ENCODE peak calls at places on chromosome 1, in seven cellular contexts. V is heart left ventricle, D is osteoblast, A is cardiac muscle cell, B is GM23338, P is mucosa of descending colon, H is right atrium auricular region. Q is an unnamed sample.

GRCh38 chr1:59705849-59706599 is 108.7 kb upstream of the HOOK1 start:
- DNase-seq in P (no peak), B (no peak), A (no peak), D (no peak), V (peak; percentile 61), H (no peak), Q (no peak)

GRCh38 chr1:228650141-228650540 is 85.1 kb upstream of the RHOU start:
- DNase-seq in H (no peak), V (no peak), A (peak; percentile 30), D (no peak), B (peak; percentile 92), P (peak; percentile 29), Q (no peak)

GRCh38 chr1:110348771-110349170 is 9.6 kb downstream of the RBM15 start:
- DNase-seq in D (no peak), V (no peak), A (no peak), B (no peak), H (no peak), P (no peak), Q (no peak)

GRCh38 chr1:150516050-150516591 is 569 bp downstream of the FALEC start:
- DNase-seq in H (no peak), V (no peak), B (peak; percentile 58), P (no peak), D (peak; percentile 69), A (no peak), Q (no peak)

GRCh38 chr1:154835531-154836285 is 34.4 kb downstream of the KCNN3 start:
- DNase-seq in P (no peak), D (no peak), V (no peak), H (no peak), A (no peak), B (no peak), Q (no peak)

GRCh38 chr1:27388337-27389005 is 4.0 kb upstream of the GPR3 start:
- DNase-seq in V (peak; percentile 69), P (peak; percentile 83), B (peak; percentile 89), D (peak; percentile 89), H (peak; percentile 76), A (peak; percentile 74), Q (no peak)

GRCh38 chr1:225427249-225428065 is at the start of gene LBR:
- DNase-seq in V (no peak), A (peak; percentile 67), D (peak; percentile 83), B (peak; percentile 77), H (no peak), P (no peak), Q (no peak)

GRCh38 chr1:39491146-39491921 is at the start of gene BMP8A:
- DNase-seq in V (peak; percentile 61), H (no peak), B (peak; percentile 88), P (peak; percentile 85), A (peak; percentile 81), D (peak; percentile 97), Q (peak; percentile 84)

GRCh38 chr1:32464191-32464715 is 619 bp upstream of the ZBTB8B start:
- DNase-seq in H (no peak), B (peak; percentile 25), A (peak; percentile 49), P (no peak), V (no peak), D (peak; percentile 76), Q (no peak)
- H3K4me3 ChIP-seq in H (peak overlapping the region; percentile 37), B (peak overlapping the region; percentile 87), A (peak overlapping the region; percentile 64), P (no peak overlapping the region), V (peak overlapping the region; percentile 48), D (peak overlapping the region; percentile 66), Q (no peak overlapping the region)

GRCh38 chr1:156684227-156684782 is 7.1 kb upstream of the NES start:
- DNase-seq in P (no peak), D (peak; percentile 93), H (no peak), A (no peak), V (no peak), B (no peak), Q (no peak)
- TF ChIP-seq CTCF in P (no peak), D (peak; percentile 11), H (no peak), A (no peak), V (no peak), B (peak; percentile 46), Q (peak; percentile 23)

GRCh38 chr1:224304767-224305166 is 25.2 kb downstream of the NVL start:
- DNase-seq in H (no peak), P (no peak), A (no peak), D (no peak), V (no peak), B (no peak), Q (no peak)
- H3K36me3 ChIP-seq in H (peaks cover 80% of the 10 kb centered on the region), P (peaks cover 3% of the 10 kb centered on the region), A (peaks cover 61% of the 10 kb centered on the region), D (peaks cover 45% of the 10 kb centered on the region), V (peaks cover 98% of the 10 kb centered on the region), B (peaks cover 59% of the 10 kb centered on the region), Q (peaks cover 9% of the 10 kb centered on the region)

DNA sequence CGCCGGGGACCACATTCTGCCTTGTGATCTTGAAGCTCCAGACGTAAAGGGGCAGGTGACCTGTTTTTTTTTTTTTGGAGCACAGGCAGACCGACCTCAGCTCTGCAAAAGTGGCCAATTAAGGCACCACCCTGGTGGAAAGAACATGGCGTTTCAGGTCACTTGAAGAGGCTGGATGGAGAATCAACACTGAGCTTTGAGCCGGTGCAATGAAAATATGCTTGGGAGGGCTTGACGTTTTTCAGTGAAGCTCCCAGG is 13.8 kb upstream of the CAMTA1 start:
- DNase-seq in V (no peak), B (peak; percentile 24), D (no peak), P (no peak), A (no peak), H (no peak), Q (no peak)
- H3K4me3 ChIP-seq in V (no peak overlapping the region), B (no peak overlapping the region), D (no peak overlapping the region), P (no peak overlapping the region), A (no peak overlapping the region), H (no peak overlapping the region), Q (no peak overlapping the region)

DNA sequence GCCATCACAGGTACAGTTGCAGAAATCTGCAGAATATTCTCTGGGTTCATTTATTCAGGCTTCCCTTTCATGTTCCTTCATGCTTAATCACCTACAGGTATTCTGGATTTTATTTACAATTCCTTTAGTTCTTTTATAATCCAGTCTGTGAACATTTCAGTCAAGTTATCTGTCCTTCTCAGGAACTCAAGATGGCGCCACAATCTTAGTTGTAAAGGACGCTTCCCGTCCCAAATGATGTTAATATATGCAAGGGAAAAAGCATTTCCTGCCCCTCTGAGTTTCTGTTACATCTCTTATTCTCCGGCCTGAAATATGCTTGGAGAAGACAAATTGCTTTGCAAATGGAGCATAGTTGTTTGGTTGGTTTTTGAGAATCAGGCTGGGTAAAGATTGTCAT is 19.3 kb downstream of the F3 start:
- DNase-seq in B (peak; percentile 78), D (peak; percentile 18), P (no peak), H (no peak), A (peak; percentile 51), V (no peak), Q (no peak)
- TF ChIP-seq CTCF in B (peak; percentile 81), D (peak; percentile 58), P (peak; percentile 16), H (peak; percentile 64), A (peak; percentile 52), V (peak; percentile 54), Q (no peak)

GRCh38 chr1:1399870-1400575 is 888 bp upstream of the CCNL2 start:
- DNase-seq in P (peak; percentile 51), H (no peak), V (no peak), A (no peak), B (peak; percentile 44), D (peak; percentile 87), Q (no peak)

GRCh38 chr1:1397839-1398523 is 1.2 kb downstream of the CCNL2 start:
- DNase-seq in D (peak; percentile 73), H (no peak), P (no peak), A (no peak), B (no peak), V (no peak), Q (no peak)

GRCh38 chr1:1399187-1399869 is at the start of gene CCNL2:
- DNase-seq in P (peak; percentile 100), D (peak; percentile 100), H (peak; percentile 99), A (peak; percentile 99), B (peak; percentile 99), V (peak; percentile 99), Q (peak; percentile 100)

GRCh38 chr1:1400576-1401456 is 1.7 kb upstream of the CCNL2 start:
- DNase-seq in H (no peak), V (no peak), D (peak; percentile 91), P (no peak), B (no peak), A (no peak), Q (no peak)

DNA sequence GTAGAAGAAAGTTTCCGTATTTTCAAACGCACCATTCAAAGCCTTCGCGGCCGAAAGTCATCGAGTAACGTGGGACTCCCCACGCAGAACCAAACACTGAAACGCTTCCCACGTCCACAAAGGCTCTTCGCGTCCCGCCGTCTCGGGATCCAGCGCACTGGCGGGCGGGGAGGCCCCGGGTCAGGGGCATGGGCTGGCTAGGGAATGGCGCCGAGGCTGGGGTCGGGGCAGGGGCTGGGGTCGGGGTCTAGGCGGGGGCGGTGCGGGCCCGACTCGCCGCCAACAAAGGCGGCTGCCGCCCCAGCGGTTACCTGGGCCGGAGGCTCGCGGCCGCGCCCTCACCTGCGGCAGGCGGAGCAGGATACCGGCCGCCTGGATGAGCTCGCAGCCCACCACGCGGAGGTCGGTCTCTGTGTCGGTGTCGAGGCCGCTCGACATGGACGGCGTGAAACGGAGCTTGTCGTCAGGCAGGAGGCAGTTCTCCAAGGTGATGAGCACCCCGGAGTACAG is 403 bp downstream of the CCNL2 start:
- DNase-seq in A (no peak), V (no peak), P (no peak), B (no peak), H (no peak), D (peak; percentile 77), Q (no peak)
- H3K36me3 ChIP-seq in A (peaks cover 43% of the 10 kb centered on the region), V (peaks cover 80% of the 10 kb centered on the region), P (peaks cover 4% of the 10 kb centered on the region), B (peaks cover 50% of the 10 kb centered on the region), H (peaks cover 64% of the 10 kb centered on the region), D (peaks cover 59% of the 10 kb centered on the region), Q (peaks cover 28% of the 10 kb centered on the region)

GRCh38 chr1:201649776-201650607 is 111.1 kb downstream of the NAV1 start:
- DNase-seq in A (peak; percentile 88), H (peak; percentile 78), V (peak; percentile 82), P (peak; percentile 97), D (peak; percentile 96), B (peak; percentile 92), Q (no peak)
- H3K4me3 ChIP-seq in A (peak overlapping the region; percentile 66), H (peak overlapping the region; percentile 36), V (peak overlapping the region; percentile 79), P (peak overlapping the region; percentile 22), D (peak overlapping the region; percentile 81), B (peak overlapping the region; percentile 97), Q (no peak overlapping the region)

Q was measured in GM06990.